ENCODE peak calls at places on chromosomes 3 and 15, in five cellular contexts. Y, E, Q, V and U are unnamed samples.

GRCh38 chr3:141191097-141191749 is 40.4 kb upstream of the PXYLP1 start:
- DNase-seq in Y (peak), E (no peak), Q (no peak), V (no peak), U (no peak)

GRCh38 chr3:139732729-139733128 is 55.0 kb upstream of the NMNAT3 start:
- DNase-seq in E (no peak), V (no peak), Q (no peak), Y (no peak), U (no peak)

GRCh38 chr3:56133423-56133822 is 334.8 kb downstream of the ERC2 start:
- DNase-seq in Q (no peak), V (no peak), E (no peak), Y (peak), U (no peak)

GRCh38 chr15:74196175-74196574 is 6.4 kb downstream of the STRA6 start:
- DNase-seq in E (no peak), V (no peak), Q (peak), Y (peak), U (no peak)

GRCh38 chr3:40800343-40800742 is 275.6 kb downstream of the ZNF621 start:
- DNase-seq in V (no peak), Y (peak), Q (peak), E (no peak), U (no peak)

GRCh38 chr15:38688761-38689160 is 124.1 kb upstream of the RASGRP1 start:
- DNase-seq in Q (no peak), Y (no peak), V (no peak), E (no peak), U (no peak)

GRCh38 chr3:72601983-72602382 is 246.3 kb downstream of the SHQ1 start:
- DNase-seq in V (no peak), Q (no peak), E (no peak), Y (no peak), U (no peak)

GRCh38 chr3:120013481-120013880 is 80.8 kb downstream of the GSK3B start:
- DNase-seq in Q (no peak), V (no peak), E (no peak), Y (no peak), U (no peak)

GRCh38 chr3:59836525-59836924 is 786.7 kb upstream of the CFAP20DC start:
- DNase-seq in Y (no peak), E (no peak), V (no peak), Q (no peak), U (no peak)

GRCh38 chr15:60583194-60583593 is 104.3 kb upstream of the ICE2 start:
- DNase-seq in E (no peak), V (no peak), Y (no peak), Q (no peak), U (no peak)

GRCh38 chr3:77039606-77040553 is at the start of gene ROBO2:
- DNase-seq in Y (no peak), Q (no peak), E (no peak), V (peak), U (peak)

GRCh38 chr3:9347887-9348286 is 15.0 kb upstream of the THUMPD3 start:
- DNase-seq in V (no peak), Y (no peak), E (no peak), Q (no peak), U (no peak)

GRCh38 chr3:105762749-105763673 is 105.8 kb downstream of the CBLB start:
- DNase-seq in V (no peak), Y (no peak), Q (no peak), E (no peak), U (no peak)

GRCh38 chr3:99313481-99313880 is 324.9 kb upstream of the COL8A1 start:
- DNase-seq in Q (no peak), Y (no peak), E (no peak), V (no peak), U (no peak)

GRCh38 chr3:46812237-46812791 is 50.9 kb downstream of the MYL3 start:
- DNase-seq in V (peak), E (no peak), Y (no peak), Q (peak), U (peak)

GRCh38 chr3:175989161-175989560 is 1130.0 kb downstream of the NAALADL2 start:
- DNase-seq in V (no peak), E (no peak), Y (no peak), Q (no peak), U (no peak)

GRCh38 chr3:57091471-57091870 is 31.0 kb downstream of the SPATA12 start:
- DNase-seq in E (no peak), V (no peak), Y (no peak), Q (no peak), U (no peak)

GRCh38 chr3:13277130-13277783 is 142.9 kb downstream of the NUP210 start:
- DNase-seq in Q (no peak), Y (no peak), E (no peak), V (no peak), U (no peak)

GRCh38 chr3:134381836-134382442 is 7.7 kb upstream of the AMOTL2 start:
- DNase-seq in Y (no peak), V (no peak), E (no peak), Q (no peak), U (no peak)

GRCh38 chr3:53254810-53255359 is 937 bp downstream of the TKT start:
- DNase-seq in Q (no peak), V (peak), E (peak), Y (peak), U (peak)

GRCh38 chr3:53254190-53254809 is 1.5 kb downstream of the TKT start:
- DNase-seq in Q (no peak), V (no peak), Y (no peak), E (no peak), U (peak)

GRCh38 chr3:53256704-53257055 is 858 bp upstream of the TKT start:
- DNase-seq in E (no peak), Y (no peak), Q (no peak), V (no peak), U (no peak)

GRCh38 chr3:53255775-53256703 is at the start of gene TKT:
- DNase-seq in E (peak), V (peak), Q (peak), Y (peak), U (peak)

DNA sequence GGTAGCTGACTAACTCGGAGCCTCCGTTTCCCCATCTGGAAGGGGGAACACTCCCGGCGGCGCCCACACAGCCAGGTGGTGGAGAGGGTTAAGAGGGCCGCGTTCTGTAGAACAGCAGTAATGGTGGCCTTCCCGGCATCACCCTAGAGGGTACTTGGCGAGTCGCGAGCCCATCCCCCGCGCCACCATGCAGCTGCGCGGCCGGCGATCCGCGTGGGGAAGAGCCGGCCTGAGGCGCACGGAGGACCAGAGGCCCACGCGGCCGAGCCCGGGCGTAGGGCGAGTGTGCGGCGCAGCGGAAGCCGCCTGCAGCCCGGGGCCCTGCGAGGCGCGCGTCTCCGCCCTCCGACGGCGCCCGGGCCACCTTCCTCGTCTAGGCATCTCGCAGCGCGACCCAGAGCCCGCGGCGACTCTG is 455 bp downstream of the TKT start:
- DNase-seq in Q (no peak), V (no peak), E (no peak), Y (no peak), U (no peak)
- TF ChIP-seq POLR2A in Q (no peak), V (no peak), E (no peak), Y (no peak), U (peak)

DNA sequence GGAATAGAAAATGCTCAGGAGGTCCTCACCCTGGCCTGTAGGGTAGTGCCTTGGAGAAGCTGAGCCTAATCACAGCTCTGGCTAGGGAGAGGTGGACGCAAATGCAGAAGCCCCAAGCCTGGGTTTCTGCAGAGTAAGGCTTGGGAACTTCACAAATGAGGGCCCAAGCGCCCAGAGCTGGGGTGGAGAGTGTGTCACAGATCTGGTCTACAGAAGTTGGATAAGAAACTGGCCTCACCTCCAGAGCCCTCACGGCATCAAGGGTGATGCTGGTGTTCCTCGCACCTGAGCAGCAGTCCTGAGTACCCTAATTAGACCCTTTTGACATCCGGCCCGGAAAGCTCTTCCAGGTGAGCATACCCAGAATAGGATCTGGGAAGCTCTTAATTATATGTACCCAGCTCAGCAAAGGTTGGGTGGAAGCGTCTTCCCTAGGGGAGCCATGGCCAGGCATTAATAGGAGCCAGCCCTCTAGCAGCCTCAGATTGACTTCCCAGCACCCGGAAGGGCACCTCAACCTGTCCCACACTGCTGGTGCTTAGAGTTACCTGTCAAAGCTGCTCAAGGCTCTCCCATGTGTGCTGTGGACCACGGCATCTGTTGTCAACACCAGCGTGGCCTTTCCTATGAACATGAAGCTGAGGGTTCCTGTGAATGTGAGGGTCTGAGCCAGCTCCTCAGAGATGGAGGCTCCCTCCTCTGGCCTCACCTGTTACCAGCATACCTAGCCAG is 31.8 kb downstream of the RBM5 start:
- DNase-seq in Y (no peak), Q (no peak), V (peak), E (no peak), U (no peak)
- TF ChIP-seq POLR2A in Y (no peak), Q (no peak), V (no peak), E (peak), U (no peak)

DNA sequence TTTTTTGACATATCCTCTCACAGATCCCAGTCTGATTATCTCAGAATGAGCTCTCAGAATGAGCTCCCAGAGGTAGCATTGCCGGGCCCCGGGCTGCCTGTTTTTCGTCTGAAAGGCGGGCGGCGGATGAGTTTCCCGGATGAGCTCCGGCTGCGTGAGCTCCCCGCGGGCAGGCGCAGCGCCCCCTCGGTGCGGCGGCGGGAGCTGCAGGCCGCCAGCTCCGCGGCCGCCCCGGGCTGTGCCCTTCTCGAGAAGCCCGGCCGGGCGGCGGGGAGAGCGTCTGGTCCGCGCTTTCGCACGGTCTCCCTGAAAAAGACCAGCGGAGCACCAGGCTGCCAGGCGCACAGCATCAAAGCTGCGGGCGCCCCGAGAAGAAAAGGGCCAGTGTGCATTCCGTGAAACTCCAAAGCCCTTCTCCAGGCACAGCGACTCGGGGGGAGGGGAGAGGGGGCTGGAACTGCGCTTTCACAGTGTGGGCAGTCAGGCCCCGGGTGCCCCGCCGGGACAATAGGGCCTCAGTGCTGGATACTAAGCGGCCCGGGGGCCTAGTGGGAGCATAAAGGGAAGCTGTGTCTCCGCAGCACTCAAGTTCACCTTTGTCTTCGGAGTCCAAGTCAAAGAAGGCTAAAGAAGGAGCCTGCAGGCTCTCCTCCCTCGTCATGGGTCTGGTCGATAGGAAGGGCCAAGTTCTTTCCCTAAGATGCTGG is 12.1 kb upstream of the SHC4 start:
- DNase-seq in Y (peak), V (peak), Q (peak), E (peak), U (peak)
- TF ChIP-seq POLR2A in Y (peak), V (peak), Q (peak), E (no peak), U (no peak)

GRCh38 chr15:92807971-92808571 is 92.1 kb upstream of the CHD2 start:
- DNase-seq in V (no peak), E (no peak), Y (no peak), Q (no peak), U (peak)
- TF ChIP-seq POLR2A in V (peak), E (no peak), Y (no peak), Q (no peak), U (no peak)

GRCh38 chr15:67201136-67201535 is 53.3 kb downstream of the AAGAB start:
- DNase-seq in E (no peak), V (no peak), Y (no peak), Q (no peak), U (no peak)

GRCh38 chr15:67202091-67202490 is 52.4 kb downstream of the AAGAB start:
- DNase-seq in E (no peak), V (no peak), Q (no peak), Y (no peak), U (no peak)

GRCh38 chr15:67198157-67198754 is 56.2 kb downstream of the AAGAB start:
- DNase-seq in V (no peak), E (no peak), Q (no peak), Y (no peak), U (no peak)

GRCh38 chr15:67199391-67199790 is 55.1 kb downstream of the AAGAB start:
- DNase-seq in Q (no peak), E (no peak), V (no peak), Y (no peak), U (no peak)

DNA sequence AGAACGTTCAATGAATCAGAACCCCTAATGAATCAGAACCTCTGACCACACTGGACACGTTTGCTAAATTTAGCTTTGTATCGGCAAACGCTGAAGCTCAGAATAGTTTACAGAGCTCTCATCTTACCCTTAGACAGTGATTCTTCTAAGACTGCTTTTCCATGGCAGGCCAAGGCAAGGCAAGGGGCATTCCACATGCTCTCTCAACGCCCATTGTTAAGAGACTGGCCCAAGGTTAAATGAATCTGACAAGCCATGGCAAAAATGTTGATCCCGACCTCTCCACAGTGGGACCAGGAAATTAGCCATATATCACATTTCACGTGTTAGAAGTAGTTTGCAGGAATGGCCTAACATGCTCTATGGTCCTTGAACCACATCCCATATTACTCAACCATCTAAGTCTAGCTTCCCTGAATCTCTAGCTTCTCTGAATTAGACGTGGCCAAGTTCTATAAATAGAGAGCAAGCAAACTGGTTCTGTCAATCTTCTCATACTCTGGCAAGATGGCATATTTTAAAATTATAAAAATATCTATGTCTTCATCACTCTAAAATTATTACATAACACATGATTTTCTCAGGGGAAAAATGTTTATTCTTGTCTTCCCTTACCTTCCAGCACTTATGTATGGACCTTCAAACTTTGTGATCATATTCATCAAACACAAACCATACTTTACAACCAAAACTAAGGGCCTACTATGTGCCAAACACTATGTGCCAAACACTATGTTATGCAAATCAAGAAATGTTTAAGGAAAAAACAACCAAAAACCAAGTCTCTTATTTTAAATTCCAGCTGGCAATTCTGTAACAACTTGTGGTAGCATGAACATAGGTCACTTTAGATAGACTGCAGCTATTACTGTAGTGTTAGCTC is 54.3 kb downstream of the AAGAB start:
- DNase-seq in V (no peak), Y (no peak), Q (no peak), E (no peak), U (no peak)
- TF ChIP-seq POLR2A in V (no peak), Y (no peak), Q (no peak), E (no peak), U (no peak)